ENCODE peak calls at places on chromosomes 12 and 14, in five cellular contexts. W is body of pancreas; O is trophoblast cell; M is SK-N-SH; K is CD8-positive, alpha-beta T cell. P is an unnamed sample.

GRCh38 chr12:85627584-85627983 is 208.6 kb downstream of the RASSF9 start:
- DNase-seq in O (no peak), M (no peak), K (no peak), W (no peak), P (no peak)

GRCh38 chr14:25009891-25010290 is 40.1 kb downstream of the STXBP6 start:
- DNase-seq in O (no peak), W (no peak), K (no peak), M (no peak), P (no peak)

GRCh38 chr12:28817524-28817923 is 331.6 kb upstream of the FAR2 start:
- DNase-seq in O (no peak), M (no peak), K (no peak), W (no peak), P (no peak)

GRCh38 chr14:93112891-93113677 is 2.6 kb downstream of the ITPK1 start:
- DNase-seq in W (peak; percentile 83), K (peak; percentile 83), M (peak; percentile 71), O (peak; percentile 87), P (peak; percentile 81)

GRCh38 chr14:105165134-105165704 is 3.4 kb downstream of the JAG2 start:
- DNase-seq in W (no peak), M (no peak), K (no peak), O (no peak), P (no peak)

GRCh38 chr12:662541-663292 is 528 bp downstream of the NINJ2 start:
- DNase-seq in M (no peak), O (no peak), K (no peak), W (no peak), P (no peak)

GRCh38 chr12:81075539-81075938 is 2.3 kb upstream of the ACSS3 start:
- DNase-seq in W (no peak), O (no peak), K (no peak), M (no peak), P (no peak)

GRCh38 chr12:111160350-111161142 is 208.3 kb downstream of the PHETA1 start:
- DNase-seq in W (no peak), O (no peak), K (no peak), M (no peak), P (no peak)

GRCh38 chr12:49706351-49707126 is 666 bp downstream of the FMNL3 start:
- DNase-seq in O (no peak), K (no peak), M (peak; percentile 78), W (peak; percentile 17), P (peak; percentile 37)

GRCh38 chr12:131208425-131208824 is 254.7 kb downstream of the ADGRD1 start:
- DNase-seq in W (peak; percentile 8), K (no peak), M (no peak), O (no peak), P (no peak)

GRCh38 chr14:62307844-62308243 is 545.6 kb downstream of the SNAPC1 start:
- DNase-seq in O (no peak), M (no peak), K (no peak), W (no peak), P (no peak)

GRCh38 chr12:94832780-94833760 is 170.4 kb downstream of the NDUFA12 start:
- DNase-seq in K (no peak), M (no peak), O (no peak), W (no peak), P (peak; percentile 42)

GRCh38 chr12:58765653-58766554 is 154.4 kb downstream of the LRIG3 start:
- DNase-seq in K (no peak), M (no peak), W (peak; percentile 59), O (no peak), P (no peak)

GRCh38 chr12:85283560-85283959 is 3.5 kb downstream of the ALX1 start:
- DNase-seq in O (no peak), M (no peak), K (no peak), W (no peak), P (no peak)

GRCh38 chr12:106566771-106567170 is 16.0 kb upstream of the RFX4 start:
- DNase-seq in M (no peak), O (no peak), W (no peak), K (no peak), P (no peak)

GRCh38 chr12:56469007-56469930 is 891 bp downstream of the SPRYD4 start:
- DNase-seq in O (no peak), M (peak; percentile 59), K (no peak), W (peak; percentile 53), P (no peak)

GRCh38 chr14:63764103-63764502 is 36.2 kb upstream of the SGPP1 start:
- DNase-seq in O (no peak), M (no peak), W (no peak), K (no peak), P (no peak)

GRCh38 chr12:54680374-54680773 is 32.2 kb upstream of the DCD start:
- DNase-seq in O (peak; percentile 19), W (no peak), M (peak; percentile 10), K (no peak), P (peak; percentile 42)

GRCh38 chr14:73462078-73462715 is 3.9 kb upstream of the NUMB start:
- DNase-seq in O (no peak), M (peak; percentile 62), K (no peak), W (peak; percentile 96), P (peak; percentile 14)

GRCh38 chr12:64995831-64996230 is 125.3 kb downstream of the WIF1 start:
- DNase-seq in K (no peak), M (no peak), W (no peak), O (no peak), P (no peak)

GRCh38 chr12:95215925-95216324 is 1.3 kb downstream of the FGD6 start:
- DNase-seq in O (no peak), W (no peak), M (no peak), K (no peak), P (no peak)

GRCh38 chr12:84969226-84969625 is 56.6 kb upstream of the SLC6A15 start:
- DNase-seq in M (no peak), W (no peak), K (no peak), O (no peak), P (no peak)

GRCh38 chr12:125461831-125462230 is 396.6 kb downstream of the AACS start:
- DNase-seq in M (no peak), O (no peak), W (no peak), K (no peak), P (no peak)

GRCh38 chr12:42706331-42706730 is 116.8 kb upstream of the PRICKLE1 start:
- DNase-seq in O (no peak), M (no peak), W (no peak), K (no peak), P (no peak)

GRCh38 chr14:47103781-47104180 is 452.2 kb upstream of the RPL10L start:
- DNase-seq in K (no peak), W (no peak), M (no peak), O (no peak), P (no peak)

GRCh38 chr12:75646329-75646940 is 135.0 kb upstream of the KRR1 start:
- DNase-seq in O (no peak), W (no peak), M (no peak), K (no peak), P (no peak)

GRCh38 chr12:68954811-68955210 is 21.8 kb upstream of the CPM start:
- DNase-seq in W (no peak), M (no peak), O (peak; percentile 30), K (no peak), P (no peak)

GRCh38 chr14:97477353-97477752 is 680.2 kb downstream of the VRK1 start:
- DNase-seq in K (no peak), O (no peak), W (no peak), M (no peak), P (no peak)
- H3K9me3 ChIP-seq in K (no peaks in the 10 kb centered on the region), O (no peaks in the 10 kb centered on the region), W (no peaks in the 10 kb centered on the region), M (no peaks in the 10 kb centered on the region), P (no peaks in the 10 kb centered on the region)

DNA sequence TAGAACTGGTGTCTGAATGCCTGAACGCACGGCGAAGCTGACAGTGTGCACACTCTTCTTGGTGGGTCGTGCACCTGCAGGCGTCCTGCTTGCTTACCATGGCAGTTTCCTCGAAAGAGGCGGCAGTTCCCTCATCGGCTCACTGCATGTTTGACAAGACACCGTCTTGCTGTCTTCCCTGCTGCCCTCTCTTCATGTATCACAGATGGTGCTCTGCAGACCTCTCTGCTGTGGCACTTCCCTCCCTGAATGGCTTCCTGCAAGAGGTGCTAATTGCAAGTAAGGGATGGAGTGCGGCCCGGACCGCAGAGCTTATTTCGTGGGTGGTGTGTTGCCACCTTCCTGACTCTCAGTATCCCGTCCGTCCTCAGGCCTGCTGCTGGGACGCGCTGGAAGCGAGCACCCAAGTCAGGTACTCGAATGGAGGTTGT is 156.7 kb upstream of the RTL1 start:
- DNase-seq in W (no peak), M (no peak), K (no peak), O (no peak), P (no peak)
- H3K9me3 ChIP-seq in W (no peaks in the 10 kb centered on the region), M (no peaks in the 10 kb centered on the region), K (no peaks in the 10 kb centered on the region), O (peaks cover 14% of the 10 kb centered on the region), P (no peaks in the 10 kb centered on the region)

DNA sequence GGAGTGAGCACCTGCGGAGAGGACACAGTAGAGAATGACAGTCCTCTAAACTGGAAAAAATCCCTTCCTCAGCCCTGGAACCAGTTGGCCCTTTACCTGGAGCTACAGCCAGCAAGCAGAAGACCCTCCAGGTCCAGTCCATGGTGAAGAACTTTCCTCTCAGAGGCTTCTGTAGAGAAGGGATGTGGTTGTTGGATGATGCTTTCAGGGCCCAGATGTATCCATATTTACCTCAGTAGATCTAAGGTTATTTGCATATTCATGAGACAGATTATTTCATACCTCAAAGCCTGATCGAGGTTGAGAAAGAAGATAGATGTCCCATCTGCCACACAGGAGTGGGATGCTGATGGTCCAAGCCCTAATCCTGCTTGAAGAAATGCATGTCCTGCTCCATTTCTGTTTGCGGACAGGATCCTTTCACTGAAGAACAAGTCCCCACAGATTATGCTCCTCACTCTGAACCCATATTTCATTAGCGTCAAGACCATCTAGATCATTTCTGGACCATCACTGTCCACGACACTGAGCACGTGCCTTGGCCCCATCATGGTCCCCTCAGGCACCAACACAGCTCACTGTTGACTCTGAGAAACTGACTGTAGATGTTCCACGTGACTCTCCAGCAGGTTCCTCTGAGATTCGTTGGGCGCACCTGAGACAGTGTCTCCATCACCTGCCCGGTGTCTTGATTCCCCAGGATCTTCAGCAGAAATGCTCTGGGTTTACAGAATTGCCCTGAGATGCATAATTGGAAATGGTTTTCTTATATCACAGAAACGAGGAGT is 985.2 kb downstream of the TMEM121 start:
- DNase-seq in W (no peak), O (no peak), K (no peak), M (no peak), P (no peak)
- H3K9me3 ChIP-seq in W (no peaks in the 10 kb centered on the region), O (peaks cover 34% of the 10 kb centered on the region), K (no peaks in the 10 kb centered on the region), M (no peaks in the 10 kb centered on the region), P (no peaks in the 10 kb centered on the region)

DNA sequence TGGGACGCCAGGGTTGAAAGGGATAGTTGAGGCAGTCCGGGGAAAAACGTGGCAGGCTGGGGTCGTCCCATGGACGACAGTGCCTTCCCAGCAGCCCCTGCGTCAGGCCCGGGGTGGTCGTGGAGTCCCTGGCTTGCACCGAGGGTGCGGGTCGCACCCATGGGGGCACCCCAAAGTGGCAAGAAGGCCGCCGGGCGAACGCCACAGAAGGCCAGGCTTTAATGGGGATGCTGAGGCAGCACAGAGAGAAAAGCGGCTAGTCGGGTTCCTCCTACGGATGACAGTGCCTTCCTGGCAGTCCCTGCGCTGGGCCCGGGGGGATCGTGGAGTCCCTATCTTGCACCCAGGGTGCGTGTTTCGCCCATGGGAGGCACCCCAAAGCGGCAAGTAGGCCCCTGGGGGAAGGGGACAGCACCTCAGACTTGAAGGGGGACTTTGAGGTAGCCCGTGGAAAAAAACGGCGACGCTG is 158.6 kb upstream of the ALG10B start:
- DNase-seq in K (no peak), W (no peak), O (no peak), M (no peak), P (no peak)
- H3K9me3 ChIP-seq in K (no peaks in the 10 kb centered on the region), W (no peaks in the 10 kb centered on the region), O (peaks cover 98% of the 10 kb centered on the region), M (no peaks in the 10 kb centered on the region), P (no peaks in the 10 kb centered on the region)

P was measured in WERI-Rb-1.